ENCODE peak calls at places on chromosome 7, in four cellular contexts. X is A549, G is stomach, J is GM12878. I is an unnamed sample.

GRCh38 chr7:157035302-157035701 is 24.8 kb upstream of the MNX1 start:
- DNase-seq in X (no peak), G (no peak), J (no peak), I (no peak)

GRCh38 chr7:117873056-117873932 is at the start of gene CTTNBP2:
- DNase-seq in X (peak; percentile 21), G (peak; percentile 45), J (no peak), I (peak; percentile 73)

GRCh38 chr7:148862481-148862880 is 21.6 kb downstream of the EZH2 start:
- DNase-seq in X (no peak), G (no peak), J (no peak), I (no peak)

GRCh38 chr7:46681865-46682503 is 760.9 kb upstream of the IGFBP3 start:
- DNase-seq in X (no peak), G (no peak), J (no peak), I (peak; percentile 73)

GRCh38 chr7:114931656-114932011 is 9.7 kb downstream of the MDFIC start:
- DNase-seq in X (no peak), G (no peak), J (no peak), I (no peak)

GRCh38 chr7:99459087-99459486 is 6.9 kb downstream of the ATP5MF start:
- DNase-seq in X (no peak), G (no peak), J (no peak), I (no peak)

GRCh38 chr7:120775703-120776265 is 82.2 kb downstream of the TSPAN12 start:
- DNase-seq in X (no peak), G (no peak), J (no peak), I (no peak)

GRCh38 chr7:149279111-149279743 is 17.2 kb downstream of the ZNF783 start:
- DNase-seq in X (no peak), G (no peak), J (no peak), I (no peak)

GRCh38 chr7:45920543-45921380 is at the start of gene IGFBP3:
- DNase-seq in X (peak; percentile 41), G (no peak), J (no peak), I (no peak)

GRCh38 chr7:158477866-158478265 is 109.8 kb downstream of the PTPRN2 start:
- DNase-seq in X (no peak), G (no peak), J (no peak), I (no peak)

GRCh38 chr7:74499835-74500388 is 46.2 kb downstream of the GTF2IRD1 start:
- DNase-seq in X (no peak), G (no peak), J (no peak), I (no peak)

GRCh38 chr7:78125884-78126283 is 327.3 kb downstream of the PHTF2 start:
- DNase-seq in X (no peak), G (no peak), J (no peak), I (no peak)

GRCh38 chr7:90570373-90570959 is 25.7 kb upstream of the CDK14 start:
- DNase-seq in X (no peak), G (no peak), J (no peak), I (no peak)

GRCh38 chr7:136868496-136869005 is at the start of gene CHRM2:
- DNase-seq in X (no peak), G (no peak), J (no peak), I (peak; percentile 64)

GRCh38 chr7:97226541-97226940 is 109.0 kb downstream of the SDHAF3 start:
- DNase-seq in X (no peak), G (no peak), J (peak; percentile 5), I (no peak)

GRCh38 chr7:149559711-149560110 is 62.1 kb upstream of the ZNF746 start:
- DNase-seq in X (no peak), G (no peak), J (no peak), I (no peak)

GRCh38 chr7:103613655-103614642 is 167.9 kb upstream of the SLC26A5 start:
- DNase-seq in X (no peak), G (no peak), J (no peak), I (no peak)

GRCh38 chr7:4765776-4766490 is 9.5 kb upstream of the AP5Z1 start:
- DNase-seq in X (no peak), G (no peak), J (no peak), I (no peak)

GRCh38 chr7:94510582-94511456 is 1.2 kb downstream of the CASD1 start:
- DNase-seq in X (peak; percentile 57), G (peak; percentile 32), J (no peak), I (no peak)

GRCh38 chr7:89623018-89623672 is 531.1 kb upstream of the STEAP1 start:
- DNase-seq in X (peak; percentile 1), G (no peak), J (peak; percentile 3), I (no peak)

GRCh38 chr7:153522261-153522660 is 529.9 kb upstream of the DPP6 start:
- DNase-seq in X (no peak), G (no peak), J (no peak), I (peak; percentile 96)
- TF ChIP-seq EP300 in X (no peak), G (peak; percentile 69), J (no peak), I (peak; percentile 97)

DNA sequence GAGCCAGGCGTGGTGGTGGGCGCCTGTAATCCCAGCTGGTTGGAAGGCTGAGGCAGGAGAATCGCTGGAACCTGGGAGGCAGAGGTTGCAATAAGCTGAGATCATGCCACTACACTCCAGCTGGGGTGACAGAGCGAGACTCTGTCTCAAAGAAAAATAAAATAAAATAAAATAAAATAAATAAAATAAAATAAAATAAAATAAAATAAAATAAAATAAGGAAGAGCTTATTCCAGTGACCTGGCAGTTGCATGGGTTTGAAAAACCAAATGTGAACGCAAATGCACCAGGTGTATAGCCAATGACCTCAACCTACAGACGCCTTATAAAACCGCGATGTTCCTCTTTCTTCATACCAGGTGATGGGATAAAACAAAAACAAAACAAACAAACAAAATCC is 995.7 kb downstream of the TYW1 start:
- DNase-seq in X (no peak), G (no peak), J (no peak), I (no peak)
- TF ChIP-seq EP300 in X (no peak), G (no peak), J (no peak), I (no peak)

GRCh38 chr7:123665896-123666295 is 10.2 kb downstream of the LMOD2 start:
- DNase-seq in X (no peak), G (peak; percentile 31), J (no peak), I (no peak)
- TF ChIP-seq EP300 in X (no peak), G (no peak), J (no peak), I (no peak)

GRCh38 chr7:130943336-130943901 is 209.4 kb upstream of the KLF14 start:
- DNase-seq in X (peak; percentile 52), G (no peak), J (no peak), I (no peak)
- TF ChIP-seq EP300 in X (no peak), G (no peak), J (peak; percentile 43), I (no peak)

GRCh38 chr7:80277434-80278427 is 143.1 kb downstream of the GNAI1 start:
- DNase-seq in X (peak; percentile 69), G (no peak), J (no peak), I (no peak)
- TF ChIP-seq EP300 in X (peak; percentile 40), G (no peak), J (no peak), I (no peak)

GRCh38 chr7:133859191-133859590 is 267.9 kb upstream of the LRGUK start:
- DNase-seq in X (no peak), G (no peak), J (no peak), I (no peak)
- TF ChIP-seq EP300 in X (no peak), G (no peak), J (no peak), I (no peak)

GRCh38 chr7:92259062-92259461 is 13.3 kb downstream of the ANKIB1 start:
- DNase-seq in X (no peak), G (no peak), J (no peak), I (no peak)
- TF ChIP-seq EP300 in X (no peak), G (no peak), J (no peak), I (no peak)

GRCh38 chr7:42071372-42072261 is 165.4 kb downstream of the GLI3 start:
- DNase-seq in X (no peak), G (no peak), J (no peak), I (no peak)
- TF ChIP-seq EP300 in X (no peak), G (no peak), J (no peak), I (no peak)

GRCh38 chr7:106433377-106433776 is 148.6 kb upstream of the NAMPT start:
- DNase-seq in X (no peak), G (no peak), J (no peak), I (no peak)
- TF ChIP-seq EP300 in X (no peak), G (no peak), J (no peak), I (no peak)

DNA sequence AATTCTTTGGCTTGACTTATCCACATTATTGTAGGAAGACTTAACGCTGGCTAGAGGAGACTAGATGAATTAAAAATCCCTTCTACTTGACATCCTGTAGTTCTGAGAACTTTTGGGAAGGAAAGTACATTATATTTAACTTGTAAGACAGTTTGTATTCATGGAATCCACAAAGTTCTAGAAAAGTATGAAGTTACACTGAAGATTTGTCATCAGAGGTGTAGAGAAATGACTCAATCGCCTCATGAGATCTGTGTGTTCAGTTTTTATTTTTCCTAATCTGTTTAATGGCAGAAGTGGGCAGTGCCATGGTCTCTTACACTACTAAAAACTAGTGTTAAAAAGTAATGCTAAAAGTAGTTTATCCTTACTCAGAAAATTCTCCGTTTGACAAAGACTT is 89.1 kb upstream of the SMIM30 start:
- DNase-seq in X (no peak), G (no peak), J (no peak), I (no peak)
- TF ChIP-seq EP300 in X (no peak), G (no peak), J (no peak), I (no peak)